ENCODE peak calls at places on chromosomes 11 and 22, in six cellular contexts. F is hepatocyte, W is A673, S is OCI-LY7, Q is right atrium auricular region, I is tibial artery. A is an unnamed sample.

GRCh38 chr11:44840526-44840925 is 110.2 kb downstream of the TP53I11 start:
- DNase-seq in I (no peak), W (no peak), S (no peak), Q (no peak), F (no peak), A (no peak)

GRCh38 chr11:71406681-71407080 is 41.5 kb downstream of the DHCR7 start:
- DNase-seq in S (peak; percentile 68), F (no peak), W (no peak), I (no peak), Q (no peak), A (no peak)

GRCh38 chr11:134412508-134413333 is 679 bp upstream of the B3GAT1 start:
- DNase-seq in S (no peak), F (peak; percentile 45), Q (no peak), I (no peak), W (peak; percentile 35), A (peak; percentile 88)

GRCh38 chr11:95584589-95584988 is 205.0 kb downstream of the FAM76B start:
- DNase-seq in W (no peak), F (no peak), I (no peak), Q (no peak), S (peak; percentile 11), A (no peak)

GRCh38 chr11:112421854-112422253 is 161.2 kb upstream of the PLET1 start:
- DNase-seq in S (no peak), I (no peak), W (no peak), Q (no peak), F (no peak), A (no peak)

GRCh38 chr22:46055176-46055850 is 78.4 kb upstream of the WNT7B start:
- DNase-seq in S (peak; percentile 35), W (peak; percentile 28), F (no peak), I (peak; percentile 57), Q (no peak), A (peak; percentile 86)

GRCh38 chr11:47489395-47489755 is 40.4 kb upstream of the RAPSN start:
- DNase-seq in F (no peak), S (no peak), Q (no peak), I (no peak), W (no peak), A (peak; percentile 80)

GRCh38 chr11:1168721-1169161 is 11.0 kb downstream of the MUC5AC start:
- DNase-seq in I (no peak), F (no peak), W (no peak), S (no peak), Q (no peak), A (peak; percentile 50)

GRCh38 chr11:27465629-27466028 is 7.0 kb downstream of the LGR4 start:
- DNase-seq in Q (no peak), W (no peak), F (no peak), S (no peak), I (no peak), A (no peak)

GRCh38 chr11:12175694-12176241 is 65.4 kb downstream of the MICAL2 start:
- DNase-seq in F (peak; percentile 38), W (no peak), S (no peak), I (no peak), Q (no peak), A (peak; percentile 84)

GRCh38 chr11:120037111-120037510 is 100.8 kb downstream of the TRIM29 start:
- DNase-seq in Q (no peak), I (no peak), W (no peak), S (no peak), F (no peak), A (no peak)

GRCh38 chr11:67178421-67178820 is 59.4 kb downstream of the KDM2A start:
- DNase-seq in W (no peak), I (no peak), S (no peak), Q (no peak), F (no peak), A (no peak)

GRCh38 chr11:74770456-74770855 is 21.8 kb downstream of the RNF169 start:
- DNase-seq in F (no peak), Q (no peak), S (no peak), I (no peak), W (no peak), A (no peak)

GRCh38 chr11:117217141-117217609 is 14.7 kb downstream of the PCSK7 start:
- DNase-seq in Q (no peak), F (no peak), I (peak; percentile 18), W (no peak), S (no peak), A (peak; percentile 82)

GRCh38 chr11:27726981-27727380 is 26.7 kb upstream of the BDNF start:
- DNase-seq in I (no peak), Q (no peak), W (no peak), S (no peak), F (no peak), A (no peak)

GRCh38 chr11:73196576-73196975 is 21.5 kb upstream of the P2RY2 start:
- DNase-seq in I (no peak), Q (no peak), W (no peak), F (no peak), S (no peak), A (no peak)

GRCh38 chr11:76781046-76781801 is 1.9 kb upstream of the TSKU start:
- DNase-seq in W (no peak), S (no peak), I (no peak), Q (no peak), F (peak; percentile 73), A (no peak)

GRCh38 chr11:2301631-2302272 is at the start of the genes C11orf21 and TSPAN32:
- DNase-seq in Q (peak; percentile 59), I (no peak), W (no peak), F (peak; percentile 44), S (peak; percentile 37), A (peak; percentile 83)

GRCh38 chr22:44391026-44391425 is 78.3 kb upstream of the SHISAL1 start:
- DNase-seq in Q (no peak), S (no peak), I (no peak), W (no peak), F (no peak), A (peak; percentile 51)

GRCh38 chr11:94433049-94433448 is 31.8 kb upstream of the GPR83 start:
- DNase-seq in F (peak; percentile 13), W (no peak), I (no peak), S (no peak), Q (no peak), A (no peak)

GRCh38 chr11:12494699-12495098 is 117.3 kb downstream of the PARVA start:
- DNase-seq in F (no peak), I (no peak), S (no peak), W (no peak), Q (no peak), A (no peak)

GRCh38 chr11:117629891-117630538 is 167.0 kb downstream of the DSCAML1 start:
- DNase-seq in I (no peak), S (no peak), W (no peak), F (no peak), Q (no peak), A (no peak)

GRCh38 chr22:20021196-20022181 is 579 bp downstream of the TANGO2 start:
- DNase-seq in F (peak; percentile 35), S (peak; percentile 14), Q (peak; percentile 82), W (no peak), I (peak; percentile 85), A (peak; percentile 95)

GRCh38 chr11:120524536-120525085 is 13.1 kb downstream of the GRIK4 start:
- DNase-seq in F (no peak), W (no peak), I (no peak), S (no peak), Q (no peak), A (no peak)

GRCh38 chr11:42407379-42407778 is 904.4 kb upstream of the API5 start:
- DNase-seq in W (peak; percentile 43), S (peak; percentile 37), Q (no peak), F (peak; percentile 58), I (no peak), A (no peak)

GRCh38 chr22:48849963-48850657 is 977.6 kb downstream of the BRD1 start:
- DNase-seq in I (no peak), Q (no peak), F (no peak), S (no peak), W (no peak), A (no peak)

GRCh38 chr22:28800308-28801041 is at the start of gene XBP1:
- DNase-seq in Q (peak; percentile 97), I (peak; percentile 93), F (peak; percentile 98), W (peak; percentile 95), S (peak; percentile 89), A (peak; percentile 99)

GRCh38 chr22:28799834-28800307 is 498 bp downstream of the XBP1 start:
- DNase-seq in I (peak; percentile 63), F (peak; percentile 77), W (peak; percentile 22), Q (peak; percentile 71), S (peak; percentile 24), A (peak; percentile 87)

GRCh38 chr22:28799125-28799833 is 1.1 kb downstream of the XBP1 start:
- DNase-seq in S (peak; percentile 27), Q (peak; percentile 89), I (peak; percentile 79), F (peak; percentile 86), W (peak; percentile 69), A (peak; percentile 93)

GRCh38 chr22:28795932-28796856 is 4.2 kb downstream of the XBP1 start:
- DNase-seq in Q (no peak), S (no peak), I (no peak), F (no peak), W (no peak), A (no peak)

DNA sequence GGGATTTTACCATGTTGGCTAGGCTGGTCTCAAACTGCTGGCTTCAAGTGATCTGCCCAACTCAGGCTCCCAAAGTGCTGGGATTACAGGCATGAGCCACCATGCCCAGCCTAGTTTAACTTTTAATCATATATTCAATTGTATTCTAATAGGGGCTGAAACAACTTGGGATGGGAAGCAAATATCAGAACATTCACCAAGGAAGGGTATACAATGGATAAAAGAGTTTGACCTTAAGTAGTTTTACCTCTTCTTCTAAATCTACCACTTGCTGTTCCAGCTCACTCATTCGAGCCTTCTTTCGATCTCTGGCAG is 1.6 kb downstream of the XBP1 start:
- DNase-seq in W (no peak), F (no peak), I (no peak), Q (no peak), S (no peak), A (no peak)
- H3K4me1 ChIP-seq in W (peaks cover 17% of the 10 kb centered on the region), F (peaks cover 25% of the 10 kb centered on the region), I (peaks cover 67% of the 10 kb centered on the region), Q (peaks cover 60% of the 10 kb centered on the region), S (peaks cover 39% of the 10 kb centered on the region), A (peaks cover 21% of the 10 kb centered on the region)

GRCh38 chr22:22380098-22381030 is 128.2 kb downstream of the ZNF280B start:
- DNase-seq in I (no peak), F (no peak), S (peak; percentile 95), Q (no peak), W (peak; percentile 12), A (no peak)
- TF ChIP-seq CTCF in I (no peak), F (peak; percentile 23), S (peak; percentile 80), Q (no peak), W (peak; percentile 37), A (no peak)

DNA sequence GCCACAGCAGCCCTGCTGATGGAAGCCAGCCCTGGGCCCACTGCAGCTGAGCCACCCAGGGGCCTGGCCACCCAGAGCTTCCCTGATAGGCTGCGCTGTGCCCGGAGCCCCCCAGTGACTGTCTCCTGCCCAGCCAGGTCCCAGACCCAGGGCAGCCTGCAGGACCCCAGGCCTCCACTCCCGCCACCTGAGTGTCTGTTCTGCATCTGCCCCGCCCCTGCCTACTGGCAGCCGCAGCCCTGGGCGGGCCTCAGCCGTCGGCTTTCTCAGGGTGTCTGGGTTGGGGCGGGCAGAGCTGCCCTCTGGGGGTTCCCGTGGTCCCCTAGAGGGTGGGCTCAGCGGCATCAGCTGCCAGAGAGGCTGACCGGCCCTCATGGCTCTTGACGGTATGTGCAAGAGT is 12.5 kb upstream of the PIM3 start:
- DNase-seq in I (no peak), S (no peak), W (no peak), Q (no peak), F (no peak), A (no peak)
- H3K4me1 ChIP-seq in I (peaks cover 23% of the 10 kb centered on the region), S (peaks cover 27% of the 10 kb centered on the region), W (peaks cover 22% of the 10 kb centered on the region), Q (peaks cover 28% of the 10 kb centered on the region), F (peaks cover 62% of the 10 kb centered on the region), A (peaks cover 15% of the 10 kb centered on the region)

GRCh38 chr11:10298342-10298741 is 4.3 kb upstream of the SBF2 start:
- DNase-seq in F (no peak), Q (no peak), I (no peak), W (no peak), S (no peak), A (peak; percentile 94)
- TF ChIP-seq CTCF in F (no peak), Q (no peak), I (no peak), W (no peak), S (peak; percentile 35), A (peak; percentile 47)

GRCh38 chr22:39439170-39439569 is 17.6 kb upstream of the MGAT3 start:
- DNase-seq in W (no peak), I (no peak), F (peak; percentile 56), Q (no peak), S (no peak), A (peak; percentile 90)
- H3K4me1 ChIP-seq in W (peaks cover 5% of the 10 kb centered on the region), I (peaks cover 19% of the 10 kb centered on the region), F (peaks cover 8% of the 10 kb centered on the region), Q (peaks cover 34% of the 10 kb centered on the region), S (peaks cover 62% of the 10 kb centered on the region), A (peaks cover 5% of the 10 kb centered on the region)

A was measured in osteoblast.